ENCODE peak calls at places on chromosome 1, in four cellular contexts. One of them, this sample, is unnamed.

GRCh38 chr1:225928186-225929175 is 4.4 kb upstream of the PYCR2 start:
- DNase-seq in AG10803: no peak
- DNase-seq in choroid plexus epithelial cell: no peak
- DNase-seq in CD8-positive, alpha-beta T cell: peak
- DNase-seq in this sample: no peak

GRCh38 chr1:17653728-17654351 is 101.3 kb upstream of the ACTL8 start:
- DNase-seq in AG10803: peak
- DNase-seq in choroid plexus epithelial cell: peak
- DNase-seq in CD8-positive, alpha-beta T cell: peak
- DNase-seq in this sample: peak

GRCh38 chr1:108502624-108503023 is 52.5 kb downstream of the NBPF6 start:
- DNase-seq in AG10803: peak
- DNase-seq in CD8-positive, alpha-beta T cell: no peak
- DNase-seq in choroid plexus epithelial cell: no peak
- DNase-seq in this sample: peak

GRCh38 chr1:42816600-42817439 is at the start of the genes ERMAP and SVBP:
- DNase-seq in choroid plexus epithelial cell: peak
- DNase-seq in CD8-positive, alpha-beta T cell: peak
- DNase-seq in AG10803: peak
- DNase-seq in this sample: peak

GRCh38 chr1:40076895-40077312 is 20.1 kb downstream of the PPT1 start:
- DNase-seq in CD8-positive, alpha-beta T cell: no peak
- DNase-seq in AG10803: peak
- DNase-seq in choroid plexus epithelial cell: peak
- DNase-seq in this sample: peak

GRCh38 chr1:211183924-211184323 is 50.0 kb upstream of the KCNH1 start:
- DNase-seq in choroid plexus epithelial cell: no peak
- DNase-seq in CD8-positive, alpha-beta T cell: no peak
- DNase-seq in AG10803: no peak
- DNase-seq in this sample: no peak

GRCh38 chr1:44603718-44604117 is 70.6 kb downstream of the TMEM53 start:
- DNase-seq in choroid plexus epithelial cell: no peak
- DNase-seq in AG10803: no peak
- DNase-seq in CD8-positive, alpha-beta T cell: no peak
- DNase-seq in this sample: no peak

GRCh38 chr1:89822109-89822962 is 1.5 kb downstream of the LRRC8D start:
- DNase-seq in AG10803: no peak
- DNase-seq in CD8-positive, alpha-beta T cell: no peak
- DNase-seq in choroid plexus epithelial cell: no peak
- DNase-seq in this sample: no peak

GRCh38 chr1:11216074-11216473 is 26.9 kb downstream of the ANGPTL7 start:
- DNase-seq in AG10803: no peak
- DNase-seq in CD8-positive, alpha-beta T cell: no peak
- DNase-seq in choroid plexus epithelial cell: no peak
- DNase-seq in this sample: no peak

GRCh38 chr1:220222939-220223338 is 49.3 kb downstream of the RAB3GAP2 start:
- DNase-seq in AG10803: no peak
- DNase-seq in choroid plexus epithelial cell: peak
- DNase-seq in CD8-positive, alpha-beta T cell: no peak
- DNase-seq in this sample: no peak

GRCh38 chr1:91397605-91398004 is 7.0 kb downstream of the HFM1 start:
- DNase-seq in AG10803: no peak
- DNase-seq in choroid plexus epithelial cell: no peak
- DNase-seq in CD8-positive, alpha-beta T cell: no peak
- DNase-seq in this sample: no peak

DNA sequence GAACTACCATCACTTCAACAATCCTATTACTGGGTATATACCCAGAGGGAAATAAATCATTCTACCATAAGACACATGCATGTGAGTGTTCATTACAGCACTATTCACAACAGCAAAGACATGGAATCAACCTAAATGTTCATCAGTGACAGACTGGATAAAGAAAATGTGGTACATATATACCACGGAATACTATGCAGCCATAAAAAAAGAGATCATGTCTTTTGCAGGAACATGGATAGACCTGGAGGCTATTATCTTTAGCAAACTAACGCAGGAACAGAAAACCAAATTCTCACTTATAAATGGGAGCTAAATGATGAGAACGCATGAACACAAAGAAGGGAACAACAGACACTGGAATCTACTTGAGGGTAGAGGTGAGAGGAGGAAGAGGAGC is 39.0 kb downstream of the KIAA0319L start:
- DNase-seq in AG10803: no peak
- DNase-seq in choroid plexus epithelial cell: no peak
- DNase-seq in CD8-positive, alpha-beta T cell: no peak
- DNase-seq in this sample: no peak
- TF ChIP-seq CTCF in AG10803: no peak
- TF ChIP-seq CTCF in choroid plexus epithelial cell: no peak
- TF ChIP-seq CTCF in CD8-positive, alpha-beta T cell: no peak
- TF ChIP-seq CTCF in this sample: no peak

GRCh38 chr1:228986093-228986904 is 251.0 kb downstream of the RHOU start:
- DNase-seq in choroid plexus epithelial cell: peak
- DNase-seq in CD8-positive, alpha-beta T cell: no peak
- DNase-seq in AG10803: no peak
- DNase-seq in this sample: no peak
- TF ChIP-seq CTCF in choroid plexus epithelial cell: no peak
- TF ChIP-seq CTCF in CD8-positive, alpha-beta T cell: no peak
- TF ChIP-seq CTCF in AG10803: no peak
- TF ChIP-seq CTCF in this sample: no peak

GRCh38 chr1:190439447-190439846 is 38.2 kb downstream of the BRINP3 start:
- DNase-seq in AG10803: no peak
- DNase-seq in choroid plexus epithelial cell: no peak
- DNase-seq in CD8-positive, alpha-beta T cell: no peak
- DNase-seq in this sample: no peak

DNA sequence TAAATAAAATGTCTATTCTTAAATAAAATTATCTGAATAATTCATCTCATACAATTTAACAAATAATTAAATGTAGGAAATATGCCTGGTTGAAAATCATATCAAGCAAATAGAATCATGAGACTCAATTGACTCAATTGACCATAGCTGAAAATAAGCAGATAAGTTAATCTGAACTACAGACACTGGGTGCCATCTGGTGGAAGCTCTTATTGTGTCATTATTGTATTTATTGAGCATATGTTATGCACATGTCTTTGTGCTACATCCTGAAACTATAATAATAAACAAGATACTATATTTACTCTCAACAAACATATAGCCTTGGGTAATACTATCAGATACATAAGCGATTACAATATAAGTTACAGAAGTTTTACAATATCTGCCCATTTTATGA is 41.0 kb downstream of the BRINP3 start:
- DNase-seq in CD8-positive, alpha-beta T cell: no peak
- DNase-seq in AG10803: no peak
- DNase-seq in choroid plexus epithelial cell: peak
- DNase-seq in this sample: no peak
- TF ChIP-seq CTCF in CD8-positive, alpha-beta T cell: no peak
- TF ChIP-seq CTCF in AG10803: no peak
- TF ChIP-seq CTCF in choroid plexus epithelial cell: peak
- TF ChIP-seq CTCF in this sample: peak

DNA sequence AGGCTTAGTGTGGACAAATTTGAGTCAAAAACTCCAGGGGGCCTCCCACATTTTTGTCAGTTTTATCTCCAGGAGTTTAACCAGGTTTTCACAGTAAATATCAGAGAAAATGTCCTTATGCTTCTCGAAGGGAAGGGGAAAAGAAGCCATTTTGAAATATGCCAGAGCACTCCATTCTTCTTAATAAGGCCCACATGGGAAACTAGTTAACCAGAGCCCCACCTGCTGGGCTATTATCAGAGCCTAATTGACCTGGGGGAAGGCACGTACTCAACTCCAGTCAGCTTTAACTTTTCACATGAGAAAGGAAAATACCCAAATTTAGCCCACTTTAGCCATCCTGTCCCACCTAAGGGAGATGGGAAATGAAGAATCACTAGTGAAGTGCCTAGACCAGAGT is 296.3 kb downstream of the PTBP2 start:
- DNase-seq in CD8-positive, alpha-beta T cell: no peak
- DNase-seq in choroid plexus epithelial cell: peak
- DNase-seq in AG10803: no peak
- DNase-seq in this sample: no peak
- TF ChIP-seq CTCF in CD8-positive, alpha-beta T cell: no peak
- TF ChIP-seq CTCF in choroid plexus epithelial cell: peak
- TF ChIP-seq CTCF in AG10803: no peak
- TF ChIP-seq CTCF in this sample: peak

GRCh38 chr1:46221749-46222148 is 18.6 kb downstream of the LURAP1 start:
- DNase-seq in CD8-positive, alpha-beta T cell: no peak
- DNase-seq in choroid plexus epithelial cell: no peak
- DNase-seq in AG10803: no peak
- DNase-seq in this sample: no peak
- TF ChIP-seq CTCF in CD8-positive, alpha-beta T cell: no peak
- TF ChIP-seq CTCF in choroid plexus epithelial cell: no peak
- TF ChIP-seq CTCF in AG10803: no peak
- TF ChIP-seq CTCF in this sample: no peak

GRCh38 chr1:1862905-1863547 is 27.9 kb downstream of the GNB1 start:
- DNase-seq in CD8-positive, alpha-beta T cell: no peak
- DNase-seq in AG10803: peak
- DNase-seq in choroid plexus epithelial cell: no peak
- DNase-seq in this sample: no peak

GRCh38 chr1:1861339-1861730 is 29.6 kb downstream of the GNB1 start:
- DNase-seq in AG10803: no peak
- DNase-seq in CD8-positive, alpha-beta T cell: no peak
- DNase-seq in choroid plexus epithelial cell: no peak
- DNase-seq in this sample: no peak

GRCh38 chr1:1853593-1854257 is 37.2 kb downstream of the GNB1 start:
- DNase-seq in choroid plexus epithelial cell: no peak
- DNase-seq in AG10803: no peak
- DNase-seq in CD8-positive, alpha-beta T cell: no peak
- DNase-seq in this sample: no peak

GRCh38 chr1:1857096-1857703 is 33.7 kb downstream of the GNB1 start:
- DNase-seq in AG10803: no peak
- DNase-seq in CD8-positive, alpha-beta T cell: no peak
- DNase-seq in choroid plexus epithelial cell: no peak
- DNase-seq in this sample: no peak

DNA sequence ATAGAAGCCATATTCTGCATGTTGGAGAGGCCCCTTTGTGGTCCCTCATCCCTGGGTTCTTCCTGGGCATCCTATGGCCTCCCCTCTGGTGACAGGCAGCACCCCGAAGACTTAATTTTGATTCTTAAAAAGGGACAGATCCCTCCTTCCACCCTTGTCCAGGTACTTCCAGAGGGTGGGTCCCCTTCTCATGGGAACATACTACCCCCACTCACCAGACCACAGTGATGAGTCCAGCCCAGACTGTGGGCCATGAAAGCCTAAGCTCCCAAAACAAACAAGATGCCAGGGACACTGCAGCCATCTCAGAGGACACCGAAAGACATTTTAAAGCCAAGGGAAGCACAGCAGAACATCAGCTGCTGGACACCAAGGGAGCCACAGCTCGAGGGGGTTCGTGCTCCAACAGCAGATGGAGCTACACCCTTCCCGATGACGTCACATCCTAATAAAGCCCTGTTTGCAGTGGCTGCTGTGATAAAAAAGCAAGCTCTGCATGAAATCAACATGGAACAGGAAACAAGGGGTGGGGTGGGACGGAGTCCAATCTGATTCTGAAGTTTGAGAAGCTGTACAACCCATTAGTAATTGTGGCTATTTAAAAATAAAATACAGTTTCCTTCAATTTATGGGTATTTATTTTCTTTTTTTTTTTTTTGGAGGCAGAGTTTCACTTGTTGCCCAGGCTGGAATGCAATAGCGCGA is 32.4 kb downstream of the GNB1 start:
- DNase-seq in CD8-positive, alpha-beta T cell: peak
- DNase-seq in choroid plexus epithelial cell: peak
- DNase-seq in AG10803: peak
- DNase-seq in this sample: peak
- TF ChIP-seq CTCF in CD8-positive, alpha-beta T cell: no peak
- TF ChIP-seq CTCF in choroid plexus epithelial cell: peak
- TF ChIP-seq CTCF in AG10803: peak
- TF ChIP-seq CTCF in this sample: peak